ENCODE peak calls at places on chromosomes 12 and 14, in five cellular contexts. U, S, F, Z and T are unnamed samples.

GRCh38 chr12:88490425-88490824 is 89.8 kb downstream of the KITLG start:
- DNase-seq in U (no peak), S (no peak), F (no peak), Z (no peak), T (no peak)

GRCh38 chr12:65765436-65765813 is 58.9 kb upstream of the HMGA2 start:
- DNase-seq in U (no peak), S (no peak), F (peak; percentile 71), Z (no peak), T (no peak)

GRCh38 chr14:104800600-104801283 is at the start of gene ZBTB42:
- DNase-seq in U (peak; percentile 54), S (peak; percentile 74), F (no peak), Z (peak; percentile 94), T (peak; percentile 89)

GRCh38 chr12:94134226-94134795 is 14.1 kb upstream of the PLXNC1 start:
- DNase-seq in U (peak; percentile 21), S (no peak), F (peak; percentile 61), Z (no peak), T (no peak)

GRCh38 chr12:124914392-124915248 is at the start of gene UBC:
- DNase-seq in U (peak; percentile 94), S (peak; percentile 92), F (peak; percentile 87), Z (peak; percentile 93), T (peak; percentile 94)

GRCh38 chr12:124049451-124050094 is 76.6 kb downstream of the ZNF664 start:
- DNase-seq in U (no peak), S (no peak), F (no peak), Z (no peak), T (no peak)

GRCh38 chr12:109053382-109054123 is 1.2 kb downstream of the USP30 start:
- DNase-seq in U (no peak), S (no peak), F (no peak), Z (no peak), T (no peak)

GRCh38 chr12:89469361-89469760 is 55.2 kb downstream of the GALNT4 start:
- DNase-seq in U (no peak), S (no peak), F (no peak), Z (no peak), T (no peak)

GRCh38 chr14:90567991-90568390 is 171.2 kb downstream of the CALM1 start:
- DNase-seq in U (no peak), S (no peak), F (no peak), Z (no peak), T (peak; percentile 60)

GRCh38 chr12:110337912-110338710 is 57.1 kb downstream of the ATP2A2 start:
- DNase-seq in U (no peak), S (peak; percentile 23), F (no peak), Z (no peak), T (no peak)
- H3K36me3 ChIP-seq in U (peaks cover 26% of the 10 kb centered on the region), S (peaks cover 99% of the 10 kb centered on the region), F (peaks cover 91% of the 10 kb centered on the region), Z (peaks cover 99% of the 10 kb centered on the region), T (peaks cover 33% of the 10 kb centered on the region)

GRCh38 chr12:29316772-29317171 is 64.2 kb downstream of the ERGIC2 start:
- DNase-seq in U (peak; percentile 39), S (no peak), F (no peak), Z (no peak), T (peak; percentile 50)
- H3K36me3 ChIP-seq in U (no peaks in the 10 kb centered on the region), S (peaks cover 1% of the 10 kb centered on the region), F (no peaks in the 10 kb centered on the region), Z (no peaks in the 10 kb centered on the region), T (no peaks in the 10 kb centered on the region)

GRCh38 chr12:57620245-57620935 is 9.2 kb downstream of the ARHGEF25 start:
- DNase-seq in U (no peak), S (peak; percentile 50), F (no peak), Z (no peak), T (no peak)

GRCh38 chr12:57619434-57620244 is 8.4 kb downstream of the ARHGEF25 start:
- DNase-seq in U (peak; percentile 61), S (peak; percentile 75), F (no peak), Z (peak; percentile 77), T (no peak)

GRCh38 chr12:57622293-57623245 is 10.4 kb downstream of the B4GALNT1 start:
- DNase-seq in U (no peak), S (no peak), F (no peak), Z (no peak), T (no peak)

GRCh38 chr12:57621497-57622292 is 10.5 kb downstream of the ARHGEF25 start:
- DNase-seq in U (peak; percentile 61), S (peak; percentile 87), F (peak; percentile 15), Z (peak; percentile 81), T (peak; percentile 92)

GRCh38 chr12:57620936-57621496 is 9.8 kb downstream of the ARHGEF25 start:
- DNase-seq in U (no peak), S (peak; percentile 68), F (no peak), Z (no peak), T (no peak)
- H3K36me3 ChIP-seq in U (no peaks in the 10 kb centered on the region), S (no peaks in the 10 kb centered on the region), F (no peaks in the 10 kb centered on the region), Z (no peaks in the 10 kb centered on the region), T (peaks cover 3% of the 10 kb centered on the region)

GRCh38 chr12:131860472-131861260 is 32.5 kb downstream of the MMP17 start:
- DNase-seq in U (peak; percentile 38), S (no peak), F (peak; percentile 44), Z (peak; percentile 81), T (no peak)
- H3K36me3 ChIP-seq in U (no peaks in the 10 kb centered on the region), S (no peaks in the 10 kb centered on the region), F (no peaks in the 10 kb centered on the region), Z (no peaks in the 10 kb centered on the region), T (no peaks in the 10 kb centered on the region)

GRCh38 chr14:46136456-46136855 is 515.1 kb downstream of the RPL10L start:
- DNase-seq in U (no peak), S (no peak), F (no peak), Z (no peak), T (no peak)

GRCh38 chr14:46139668-46140067 is 511.9 kb downstream of the RPL10L start:
- DNase-seq in U (no peak), S (no peak), F (no peak), Z (no peak), T (no peak)

GRCh38 chr14:46140445-46140844 is 511.1 kb downstream of the RPL10L start:
- DNase-seq in U (no peak), S (no peak), F (no peak), Z (no peak), T (no peak)

DNA sequence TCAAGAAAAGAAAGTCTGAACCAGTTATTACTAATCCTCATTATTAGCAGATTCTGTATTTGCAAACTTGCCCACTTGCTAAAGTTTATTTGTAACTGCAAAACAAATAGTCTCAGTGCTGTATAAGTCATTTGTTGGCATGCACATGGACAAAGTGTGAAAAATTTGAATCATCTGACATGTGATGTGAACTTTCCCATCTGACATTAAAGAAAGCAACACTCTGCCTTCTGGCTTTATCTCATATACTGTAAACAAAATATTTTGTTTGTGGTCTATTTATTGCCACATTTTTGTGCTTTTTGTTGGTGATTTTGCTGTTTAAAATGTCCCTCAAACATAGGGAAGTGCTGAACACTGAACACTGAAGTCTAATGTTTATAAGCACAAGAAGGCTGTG is 513.8 kb downstream of the RPL10L start:
- DNase-seq in U (no peak), S (no peak), F (no peak), Z (no peak), T (no peak)
- H3K36me3 ChIP-seq in U (no peaks in the 10 kb centered on the region), S (no peaks in the 10 kb centered on the region), F (no peaks in the 10 kb centered on the region), Z (no peaks in the 10 kb centered on the region), T (no peaks in the 10 kb centered on the region)

DNA sequence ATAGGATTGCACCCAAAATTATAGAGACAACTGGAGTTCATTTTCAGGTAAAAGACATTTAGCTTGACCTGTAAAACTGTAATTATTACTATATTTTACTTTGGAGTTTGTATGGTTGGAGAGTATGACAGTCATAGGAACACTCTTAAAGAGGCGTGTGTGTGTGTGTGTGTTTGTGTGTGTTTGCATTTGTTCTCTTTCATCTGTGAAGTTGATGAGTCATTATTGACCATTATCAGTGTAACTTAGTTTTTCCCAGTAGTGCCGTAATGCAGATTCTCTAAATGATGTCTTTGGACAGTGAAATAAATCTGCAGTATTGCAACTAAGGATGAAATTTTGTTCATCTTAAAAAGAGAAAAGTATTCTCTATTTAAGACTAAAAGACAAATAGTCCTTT is 13.0 kb downstream of the WASHC4 start:
- DNase-seq in U (no peak), S (no peak), F (no peak), Z (no peak), T (no peak)
- H3K36me3 ChIP-seq in U (peaks cover 9% of the 10 kb centered on the region), S (peaks cover 92% of the 10 kb centered on the region), F (peaks cover 31% of the 10 kb centered on the region), Z (peaks cover 100% of the 10 kb centered on the region), T (peaks cover 14% of the 10 kb centered on the region)

DNA sequence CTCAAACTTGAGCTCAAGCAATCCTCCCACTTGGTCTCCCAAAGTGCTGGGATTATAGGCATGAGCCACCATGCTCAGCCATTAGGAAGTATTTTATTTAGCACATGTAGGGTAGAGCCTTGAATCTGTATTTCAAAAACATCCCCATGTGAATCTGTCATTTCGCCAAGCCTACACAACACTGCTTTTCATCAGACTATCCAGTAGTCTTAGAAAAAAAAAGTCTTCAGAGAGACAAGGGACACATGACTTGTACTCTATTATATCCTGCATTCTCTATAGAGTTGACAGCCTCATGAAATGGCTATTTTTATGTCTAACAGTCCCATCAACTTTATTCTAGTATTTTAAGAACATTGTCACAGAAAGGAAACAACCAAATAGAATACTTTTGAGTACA is 35.4 kb downstream of the TM7SF3 start:
- DNase-seq in U (no peak), S (no peak), F (no peak), Z (no peak), T (no peak)
- H3K36me3 ChIP-seq in U (no peaks in the 10 kb centered on the region), S (peaks cover 25% of the 10 kb centered on the region), F (peaks cover 5% of the 10 kb centered on the region), Z (peaks cover 53% of the 10 kb centered on the region), T (no peaks in the 10 kb centered on the region)